ENCODE peak calls at places on chromosomes 5 and 9, in four cellular contexts. X, S, B and J are unnamed samples.

GRCh38 chr9:4579011-4579410 is 83.1 kb upstream of the PLPP6 start:
- DNase-seq in X (no peak), S (no peak), B (no peak), J (no peak)

GRCh38 chr5:150789943-150790611 is 11.5 kb downstream of the SMIM3 start:
- DNase-seq in X (no peak), S (peak; percentile 42), B (no peak), J (no peak)

GRCh38 chr9:129290606-129291005 is 112.5 kb upstream of the IER5L start:
- DNase-seq in X (no peak), S (peak; percentile 49), B (no peak), J (no peak)

GRCh38 chr9:80878556-80878955 is 810.8 kb downstream of the TLE1 start:
- DNase-seq in X (no peak), S (no peak), B (no peak), J (no peak)

GRCh38 chr9:98370300-98370975 is 115.0 kb upstream of the TBC1D2 start:
- DNase-seq in X (no peak), S (no peak), B (no peak), J (no peak)

GRCh38 chr9:109817846-109818472 is 38.0 kb downstream of the PALM2AKAP2 start:
- DNase-seq in X (peak; percentile 60), S (peak; percentile 75), B (no peak), J (peak; percentile 88)

GRCh38 chr9:138101444-138102234 is 224.1 kb downstream of the CACNA1B start:
- DNase-seq in X (no peak), S (no peak), B (no peak), J (no peak)

GRCh38 chr9:123368023-123368422 is 12.0 kb downstream of the CRB2 start:
- DNase-seq in X (no peak), S (no peak), B (no peak), J (no peak)

GRCh38 chr5:174420651-174421407 is 303.6 kb upstream of the MSX2 start:
- DNase-seq in X (no peak), S (no peak), B (no peak), J (no peak)

GRCh38 chr5:3740546-3741371 is 145.1 kb downstream of the IRX1 start:
- DNase-seq in X (no peak), S (no peak), B (no peak), J (no peak)

GRCh38 chr5:86320266-86320665 is 297.5 kb upstream of the COX7C start:
- DNase-seq in X (no peak), S (no peak), B (no peak), J (no peak)

GRCh38 chr5:79346420-79346824 is 110.5 kb downstream of the JMY start:
- DNase-seq in X (no peak), S (no peak), B (no peak), J (no peak)

GRCh38 chr5:127838661-127839060 is 135.5 kb downstream of the CCDC192 start:
- DNase-seq in X (no peak), S (no peak), B (no peak), J (no peak)

GRCh38 chr9:21028476-21028875 is 3.0 kb downstream of the HACD4 start:
- DNase-seq in X (no peak), S (no peak), B (no peak), J (no peak)

GRCh38 chr5:145775893-145776444 is 59.2 kb downstream of the PRELID2 start:
- DNase-seq in X (no peak), S (no peak), B (no peak), J (no peak)

GRCh38 chr5:124742983-124743533 is 3.4 kb downstream of the ZNF608 start:
- DNase-seq in X (no peak), S (peak; percentile 41), B (no peak), J (no peak)

GRCh38 chr9:14098102-14098501 is 215.8 kb downstream of the NFIB start:
- DNase-seq in X (no peak), S (no peak), B (no peak), J (no peak)

GRCh38 chr5:134432174-134432573 is 20.5 kb upstream of the CDKN2AIPNL start:
- DNase-seq in X (no peak), S (no peak), B (no peak), J (no peak)

DNA sequence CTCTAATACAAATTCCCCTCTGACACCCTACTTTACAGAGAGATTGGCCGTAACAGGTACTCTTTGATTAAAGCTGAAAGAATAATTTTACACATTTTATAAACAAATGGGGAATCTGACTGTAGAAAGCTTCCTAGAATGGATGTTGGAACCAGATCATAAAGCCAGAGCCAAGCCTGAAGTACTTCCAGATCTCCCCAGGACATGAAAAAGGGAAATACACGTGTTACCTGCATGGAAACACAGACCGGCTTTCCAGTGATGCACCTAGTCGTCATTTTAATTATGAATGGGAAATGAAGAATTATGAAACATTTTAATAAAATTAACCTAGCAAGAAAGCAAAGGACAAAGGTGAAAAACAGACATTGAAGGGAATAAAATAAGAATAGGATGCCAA is 66.5 kb downstream of the ERCC6L2 start:
- DNase-seq in X (no peak), S (no peak), B (no peak), J (no peak)
- H3K36me3 ChIP-seq in X (peaks cover 28% of the 10 kb centered on the region), S (peaks cover 14% of the 10 kb centered on the region), B (peaks cover 14% of the 10 kb centered on the region), J (peaks cover 4% of the 10 kb centered on the region)

DNA sequence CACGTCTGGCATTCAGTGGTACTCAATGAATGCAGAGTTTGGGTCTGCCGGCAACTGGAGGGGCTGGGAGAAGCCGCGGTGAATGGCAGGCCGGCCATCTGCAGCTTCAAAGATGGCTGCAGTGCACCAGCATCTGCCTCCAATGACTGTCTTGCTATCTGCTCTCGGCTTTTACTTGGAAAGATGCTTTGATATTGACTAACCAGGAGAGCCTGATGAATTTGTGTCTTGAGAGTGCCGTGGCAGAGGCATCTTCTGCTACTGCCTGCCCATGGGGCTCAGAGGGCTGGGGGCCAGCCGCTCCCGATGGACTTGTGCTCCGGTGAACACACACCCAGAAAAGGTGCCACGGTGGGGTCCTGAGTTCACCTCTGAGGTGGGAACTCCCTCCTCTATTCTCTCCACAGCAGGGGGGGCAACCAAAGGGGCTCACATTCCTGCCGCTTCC is 164.5 kb downstream of the COL23A1 start:
- DNase-seq in X (no peak), S (no peak), B (no peak), J (no peak)
- H3K9me3 ChIP-seq in X (no peaks in the 10 kb centered on the region), S (no peaks in the 10 kb centered on the region), B (no peaks in the 10 kb centered on the region), J (no peaks in the 10 kb centered on the region)

GRCh38 chr5:7823601-7824000 is 27.3 kb downstream of the CFAP90 start:
- DNase-seq in X (no peak), S (no peak), B (no peak), J (no peak)

GRCh38 chr5:7825630-7826029 is 25.3 kb downstream of the CFAP90 start:
- DNase-seq in X (no peak), S (no peak), B (no peak), J (no peak)

GRCh38 chr5:7827602-7828001 is 23.3 kb downstream of the CFAP90 start:
- DNase-seq in X (no peak), S (no peak), B (no peak), J (no peak)

GRCh38 chr5:7828269-7828668 is 22.7 kb downstream of the CFAP90 start:
- DNase-seq in X (no peak), S (no peak), B (no peak), J (no peak)

GRCh38 chr5:7824995-7825394 is 25.9 kb downstream of the CFAP90 start:
- DNase-seq in X (no peak), S (no peak), B (no peak), J (no peak)
- H3K27me3 ChIP-seq in X (peaks cover 5% of the 10 kb centered on the region), S (no peaks in the 10 kb centered on the region), B (no peaks in the 10 kb centered on the region), J (no peaks in the 10 kb centered on the region)

GRCh38 chr5:9318031-9318430 is 227.8 kb downstream of the SEMA5A start:
- DNase-seq in X (no peak), S (no peak), B (no peak), J (no peak)

GRCh38 chr5:9316041-9316440 is 229.8 kb downstream of the SEMA5A start:
- DNase-seq in X (no peak), S (no peak), B (no peak), J (no peak)

GRCh38 chr5:9313751-9314150 is 232.1 kb downstream of the SEMA5A start:
- DNase-seq in X (no peak), S (no peak), B (no peak), J (peak; percentile 7)

GRCh38 chr5:9320652-9321051 is 225.2 kb downstream of the SEMA5A start:
- DNase-seq in X (no peak), S (no peak), B (no peak), J (no peak)

DNA sequence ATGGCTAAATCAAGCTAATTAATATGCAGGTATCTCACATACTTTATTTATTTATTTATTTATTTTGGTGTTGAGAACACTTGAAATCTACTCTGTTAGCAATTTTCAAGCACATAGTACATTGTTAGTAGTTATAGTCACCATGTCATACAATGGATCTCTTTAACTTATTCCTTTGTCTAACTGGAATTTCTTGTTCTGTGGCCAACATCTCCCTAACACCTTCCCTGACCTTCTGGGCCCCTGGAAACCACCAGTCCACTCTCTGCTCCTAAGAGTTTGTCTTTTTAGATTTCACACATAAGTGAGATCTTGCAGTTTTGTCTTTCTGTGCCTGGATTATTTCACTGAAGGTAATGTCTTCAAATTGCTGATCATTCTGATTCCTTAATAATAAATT is 229.1 kb downstream of the SEMA5A start:
- DNase-seq in X (no peak), S (no peak), B (no peak), J (no peak)
- H3K36me3 ChIP-seq in X (no peaks in the 10 kb centered on the region), S (no peaks in the 10 kb centered on the region), B (no peaks in the 10 kb centered on the region), J (no peaks in the 10 kb centered on the region)

DNA sequence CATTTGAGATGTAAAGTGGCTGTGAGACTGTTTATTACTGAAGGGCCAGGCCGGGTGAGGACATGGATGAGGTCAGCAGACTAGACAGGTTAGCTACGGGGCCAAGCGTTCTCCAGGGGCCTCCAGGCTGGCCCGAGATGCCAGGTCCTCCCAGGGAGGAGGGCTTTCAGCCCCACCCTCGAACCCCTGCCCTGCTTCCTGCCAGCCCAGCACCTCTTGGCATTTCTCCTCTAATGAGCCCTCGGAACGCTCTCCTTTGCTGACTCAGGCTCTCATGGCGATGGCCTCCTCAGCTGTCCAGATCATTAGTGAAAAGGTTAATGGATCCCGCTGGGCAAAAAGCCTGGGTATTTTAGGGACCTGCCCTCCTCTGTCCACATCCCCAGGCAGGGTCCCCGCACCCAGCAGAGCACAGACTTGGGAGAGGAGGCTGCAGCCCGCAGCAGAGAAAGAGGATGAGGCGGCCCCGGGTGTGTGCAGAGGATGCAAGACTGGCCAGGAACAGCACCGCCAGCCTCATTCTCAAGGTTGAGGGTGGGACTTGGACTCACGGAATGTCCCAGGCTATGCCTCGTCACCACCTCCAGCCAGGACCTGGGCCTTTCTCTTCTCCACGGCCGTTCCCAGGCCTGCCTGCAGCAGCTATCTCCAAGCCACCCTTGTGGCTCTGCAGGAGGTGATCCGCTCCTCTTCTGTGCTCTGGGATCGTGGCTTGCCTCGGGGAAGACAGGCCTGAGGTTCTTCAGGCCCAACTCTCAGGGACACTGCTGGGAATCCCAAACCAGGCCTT is 22.9 kb upstream of the ADAMTS2 start:
- DNase-seq in X (no peak), S (no peak), B (no peak), J (no peak)
- H3K9me3 ChIP-seq in X (no peaks in the 10 kb centered on the region), S (no peaks in the 10 kb centered on the region), B (no peaks in the 10 kb centered on the region), J (no peaks in the 10 kb centered on the region)

DNA sequence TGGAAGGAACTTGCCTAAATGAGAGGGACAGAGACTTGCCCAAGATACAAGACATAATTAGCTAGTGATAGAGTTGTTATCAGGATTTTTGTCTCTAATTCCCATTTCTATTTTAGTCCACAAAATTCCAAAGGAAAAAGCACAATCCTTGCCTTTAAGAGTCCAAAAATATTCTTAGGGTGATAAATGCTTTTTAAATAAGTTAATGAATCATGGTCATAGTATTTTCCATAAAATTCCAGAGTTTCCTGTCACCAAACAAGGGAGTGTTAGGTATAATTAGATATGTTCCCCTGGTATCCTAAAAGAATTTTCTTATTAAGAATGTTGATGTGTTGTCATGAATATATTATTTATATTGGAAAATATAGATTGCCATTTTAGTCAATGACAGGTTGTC is 21.8 kb upstream of the CEP72 start:
- DNase-seq in X (no peak), S (no peak), B (no peak), J (no peak)
- H3K27me3 ChIP-seq in X (peaks cover 3% of the 10 kb centered on the region), S (peaks cover 5% of the 10 kb centered on the region), B (peaks cover 7% of the 10 kb centered on the region), J (peaks cover 4% of the 10 kb centered on the region)

GRCh38 chr5:36198281-36198680 is 43.4 kb downstream of the NADK2 start:
- DNase-seq in X (no peak), S (no peak), B (no peak), J (no peak)
- H3K36me3 ChIP-seq in X (peaks cover 22% of the 10 kb centered on the region), S (peaks cover 12% of the 10 kb centered on the region), B (peaks cover 17% of the 10 kb centered on the region), J (no peaks in the 10 kb centered on the region)